ENCODE peak calls at places on chromosomes 5 and 9, in eight cellular contexts. One of them, this sample, is unnamed.

GRCh38 chr5:88734191-88734640 is 148.8 kb downstream of the MEF2C start:
- DNase-seq in neural progenitor cell: no peak
- DNase-seq in heart left ventricle: peak
- DNase-seq in lower leg skin: no peak
- DNase-seq in upper lobe of right lung: no peak
- DNase-seq in mammary epithelial cell: no peak
- DNase-seq in BE2C: no peak
- DNase-seq in heart right ventricle: no peak
- DNase-seq in this sample: no peak

GRCh38 chr5:174724484-174725260 is at the start of gene MSX2:
- DNase-seq in heart left ventricle: peak
- DNase-seq in heart right ventricle: peak
- DNase-seq in upper lobe of right lung: peak
- DNase-seq in neural progenitor cell: peak
- DNase-seq in BE2C: peak
- DNase-seq in lower leg skin: peak
- DNase-seq in mammary epithelial cell: peak
- DNase-seq in this sample: peak

GRCh38 chr5:61991861-61992260 is 314.1 kb upstream of the KIF2A start:
- DNase-seq in upper lobe of right lung: no peak
- DNase-seq in BE2C: no peak
- DNase-seq in heart left ventricle: no peak
- DNase-seq in mammary epithelial cell: peak
- DNase-seq in heart right ventricle: no peak
- DNase-seq in lower leg skin: no peak
- DNase-seq in neural progenitor cell: no peak
- DNase-seq in this sample: no peak

GRCh38 chr5:36237756-36238155 is 4.0 kb downstream of the NADK2 start:
- DNase-seq in BE2C: no peak
- DNase-seq in heart right ventricle: no peak
- DNase-seq in heart left ventricle: no peak
- DNase-seq in mammary epithelial cell: peak
- DNase-seq in neural progenitor cell: no peak
- DNase-seq in upper lobe of right lung: no peak
- DNase-seq in lower leg skin: no peak
- DNase-seq in this sample: no peak

GRCh38 chr5:17150498-17150897 is 66.9 kb upstream of the BASP1 start:
- DNase-seq in BE2C: no peak
- DNase-seq in mammary epithelial cell: no peak
- DNase-seq in heart left ventricle: no peak
- DNase-seq in heart right ventricle: no peak
- DNase-seq in neural progenitor cell: no peak
- DNase-seq in lower leg skin: no peak
- DNase-seq in upper lobe of right lung: no peak
- DNase-seq in this sample: no peak

GRCh38 chr5:9239626-9240025 is 306.2 kb downstream of the SEMA5A start:
- DNase-seq in heart right ventricle: no peak
- DNase-seq in upper lobe of right lung: no peak
- DNase-seq in lower leg skin: no peak
- DNase-seq in BE2C: no peak
- DNase-seq in heart left ventricle: no peak
- DNase-seq in mammary epithelial cell: peak
- DNase-seq in neural progenitor cell: no peak
- DNase-seq in this sample: no peak

GRCh38 chr5:57932761-57933160 is 450.1 kb upstream of the ACTBL2 start:
- DNase-seq in mammary epithelial cell: peak
- DNase-seq in lower leg skin: no peak
- DNase-seq in neural progenitor cell: no peak
- DNase-seq in upper lobe of right lung: no peak
- DNase-seq in heart left ventricle: no peak
- DNase-seq in BE2C: no peak
- DNase-seq in heart right ventricle: no peak
- DNase-seq in this sample: no peak

GRCh38 chr5:177468329-177469058 is 4.9 kb downstream of the DBN1 start:
- DNase-seq in mammary epithelial cell: no peak
- DNase-seq in lower leg skin: no peak
- DNase-seq in upper lobe of right lung: no peak
- DNase-seq in heart right ventricle: peak
- DNase-seq in neural progenitor cell: no peak
- DNase-seq in BE2C: no peak
- DNase-seq in heart left ventricle: no peak
- DNase-seq in this sample: no peak

GRCh38 chr5:4058899-4059298 is 463.3 kb downstream of the IRX1 start:
- DNase-seq in BE2C: no peak
- DNase-seq in heart right ventricle: peak
- DNase-seq in upper lobe of right lung: no peak
- DNase-seq in lower leg skin: no peak
- DNase-seq in heart left ventricle: no peak
- DNase-seq in neural progenitor cell: no peak
- DNase-seq in mammary epithelial cell: peak
- DNase-seq in this sample: no peak

GRCh38 chr5:43320846-43321245 is 7.6 kb upstream of the HMGCS1 start:
- DNase-seq in upper lobe of right lung: no peak
- DNase-seq in BE2C: no peak
- DNase-seq in heart left ventricle: no peak
- DNase-seq in heart right ventricle: no peak
- DNase-seq in mammary epithelial cell: no peak
- DNase-seq in lower leg skin: no peak
- DNase-seq in neural progenitor cell: no peak
- DNase-seq in this sample: no peak

GRCh38 chr5:6464441-6464840 is 15.8 kb downstream of the UBE2QL1 start:
- DNase-seq in neural progenitor cell: no peak
- DNase-seq in upper lobe of right lung: no peak
- DNase-seq in BE2C: no peak
- DNase-seq in heart right ventricle: no peak
- DNase-seq in mammary epithelial cell: no peak
- DNase-seq in heart left ventricle: no peak
- DNase-seq in lower leg skin: peak
- DNase-seq in this sample: no peak

GRCh38 chr9:133656211-133657119 is 20.3 kb downstream of the DBH start:
- DNase-seq in neural progenitor cell: no peak
- DNase-seq in heart left ventricle: no peak
- DNase-seq in lower leg skin: no peak
- DNase-seq in mammary epithelial cell: peak
- DNase-seq in upper lobe of right lung: no peak
- DNase-seq in heart right ventricle: no peak
- DNase-seq in BE2C: no peak
- DNase-seq in this sample: no peak

GRCh38 chr5:59831341-59831989 is 62.1 kb downstream of the PDE4D start:
- DNase-seq in heart right ventricle: no peak
- DNase-seq in BE2C: no peak
- DNase-seq in neural progenitor cell: no peak
- DNase-seq in lower leg skin: no peak
- DNase-seq in heart left ventricle: no peak
- DNase-seq in upper lobe of right lung: no peak
- DNase-seq in mammary epithelial cell: no peak
- DNase-seq in this sample: no peak

GRCh38 chr5:155773680-155774079 is 553.3 kb upstream of the SGCD start:
- DNase-seq in heart left ventricle: no peak
- DNase-seq in mammary epithelial cell: no peak
- DNase-seq in BE2C: no peak
- DNase-seq in heart right ventricle: no peak
- DNase-seq in neural progenitor cell: no peak
- DNase-seq in upper lobe of right lung: no peak
- DNase-seq in lower leg skin: no peak
- DNase-seq in this sample: no peak

GRCh38 chr5:1005362-1005851 is 3.2 kb upstream of the NKD2 start:
- DNase-seq in lower leg skin: peak
- DNase-seq in upper lobe of right lung: peak
- DNase-seq in heart left ventricle: peak
- DNase-seq in neural progenitor cell: no peak
- DNase-seq in mammary epithelial cell: no peak
- DNase-seq in heart right ventricle: no peak
- DNase-seq in BE2C: no peak
- DNase-seq in this sample: no peak
- H3K4me3 ChIP-seq in lower leg skin: no peak
- H3K4me3 ChIP-seq in upper lobe of right lung: peak
- H3K4me3 ChIP-seq in heart left ventricle: peak
- H3K4me3 ChIP-seq in neural progenitor cell: peak
- H3K4me3 ChIP-seq in mammary epithelial cell: no peak
- H3K4me3 ChIP-seq in heart right ventricle: peak
- H3K4me3 ChIP-seq in BE2C: no peak
- H3K4me3 ChIP-seq in this sample: no peak

GRCh38 chr5:141853895-141854626 is 24.1 kb downstream of the PCDH1 start:
- DNase-seq in neural progenitor cell: no peak
- DNase-seq in heart right ventricle: no peak
- DNase-seq in upper lobe of right lung: no peak
- DNase-seq in mammary epithelial cell: no peak
- DNase-seq in BE2C: no peak
- DNase-seq in heart left ventricle: no peak
- DNase-seq in lower leg skin: no peak
- DNase-seq in this sample: no peak
- TF ChIP-seq CTCF in neural progenitor cell: peak
- TF ChIP-seq CTCF in heart right ventricle: no peak
- TF ChIP-seq CTCF in upper lobe of right lung: no peak
- TF ChIP-seq CTCF in mammary epithelial cell: no peak
- TF ChIP-seq CTCF in BE2C: no peak
- TF ChIP-seq CTCF in heart left ventricle: no peak
- TF ChIP-seq CTCF in lower leg skin: no peak
- TF ChIP-seq CTCF in this sample: no peak

GRCh38 chr9:94054731-94055130 is 29.5 kb upstream of the PTPDC1 start:
- DNase-seq in lower leg skin: no peak
- DNase-seq in BE2C: no peak
- DNase-seq in upper lobe of right lung: no peak
- DNase-seq in mammary epithelial cell: no peak
- DNase-seq in neural progenitor cell: no peak
- DNase-seq in heart right ventricle: no peak
- DNase-seq in heart left ventricle: no peak
- DNase-seq in this sample: no peak

GRCh38 chr9:94061864-94062263 is 22.4 kb upstream of the PTPDC1 start:
- DNase-seq in BE2C: no peak
- DNase-seq in heart left ventricle: no peak
- DNase-seq in mammary epithelial cell: no peak
- DNase-seq in neural progenitor cell: no peak
- DNase-seq in heart right ventricle: no peak
- DNase-seq in upper lobe of right lung: no peak
- DNase-seq in lower leg skin: no peak
- DNase-seq in this sample: no peak

GRCh38 chr9:94057918-94058317 is 26.3 kb upstream of the PTPDC1 start:
- DNase-seq in mammary epithelial cell: no peak
- DNase-seq in lower leg skin: no peak
- DNase-seq in heart left ventricle: no peak
- DNase-seq in neural progenitor cell: no peak
- DNase-seq in upper lobe of right lung: no peak
- DNase-seq in BE2C: no peak
- DNase-seq in heart right ventricle: no peak
- DNase-seq in this sample: no peak

DNA sequence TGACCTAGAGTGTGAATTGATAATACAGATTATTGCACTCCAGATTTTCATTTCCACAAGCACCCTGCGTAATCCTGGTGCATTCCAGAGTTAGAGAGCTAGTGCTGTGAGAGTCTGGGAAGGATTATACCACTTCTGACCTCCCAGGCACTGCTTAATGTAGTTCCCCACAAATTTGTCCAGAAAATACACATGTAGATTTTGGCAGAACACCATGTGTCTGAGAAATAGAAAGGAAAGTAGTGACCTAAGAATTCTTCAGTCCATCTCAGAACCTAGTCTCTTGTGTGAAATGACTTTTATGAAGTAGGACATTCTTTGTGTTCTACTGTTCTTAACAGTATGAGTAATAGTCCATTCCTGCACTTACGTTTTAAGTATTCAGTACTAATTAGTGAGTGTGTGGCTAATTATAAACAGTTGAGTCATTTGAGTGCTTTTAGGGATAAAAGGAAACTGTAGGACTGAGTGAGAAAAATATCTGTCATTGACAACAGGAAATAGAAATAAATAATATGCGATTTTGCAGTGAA is 27.8 kb upstream of the PTPDC1 start:
- DNase-seq in upper lobe of right lung: no peak
- DNase-seq in heart left ventricle: no peak
- DNase-seq in heart right ventricle: no peak
- DNase-seq in neural progenitor cell: no peak
- DNase-seq in mammary epithelial cell: peak
- DNase-seq in BE2C: no peak
- DNase-seq in lower leg skin: no peak
- DNase-seq in this sample: peak
- H3K4me3 ChIP-seq in upper lobe of right lung: no peak
- H3K4me3 ChIP-seq in heart left ventricle: no peak
- H3K4me3 ChIP-seq in heart right ventricle: no peak
- H3K4me3 ChIP-seq in neural progenitor cell: no peak
- H3K4me3 ChIP-seq in mammary epithelial cell: no peak
- H3K4me3 ChIP-seq in BE2C: no peak
- H3K4me3 ChIP-seq in lower leg skin: no peak
- H3K4me3 ChIP-seq in this sample: no peak

GRCh38 chr5:138464018-138464387 is 1.3 kb upstream of the EGR1 start:
- DNase-seq in upper lobe of right lung: peak
- DNase-seq in mammary epithelial cell: peak
- DNase-seq in lower leg skin: peak
- DNase-seq in heart right ventricle: peak
- DNase-seq in neural progenitor cell: peak
- DNase-seq in BE2C: peak
- DNase-seq in heart left ventricle: peak
- DNase-seq in this sample: peak

GRCh38 chr5:138466900-138467710 is 1.8 kb downstream of the EGR1 start:
- DNase-seq in neural progenitor cell: no peak
- DNase-seq in lower leg skin: no peak
- DNase-seq in upper lobe of right lung: peak
- DNase-seq in heart right ventricle: no peak
- DNase-seq in heart left ventricle: no peak
- DNase-seq in BE2C: peak
- DNase-seq in mammary epithelial cell: peak
- DNase-seq in this sample: no peak

GRCh38 chr5:138464388-138465287 is 641 bp upstream of the EGR1 start:
- DNase-seq in mammary epithelial cell: peak
- DNase-seq in neural progenitor cell: peak
- DNase-seq in heart left ventricle: peak
- DNase-seq in lower leg skin: peak
- DNase-seq in upper lobe of right lung: peak
- DNase-seq in heart right ventricle: peak
- DNase-seq in BE2C: peak
- DNase-seq in this sample: peak

GRCh38 chr5:138466058-138466899 is 1.0 kb downstream of the EGR1 start:
- DNase-seq in lower leg skin: no peak
- DNase-seq in mammary epithelial cell: no peak
- DNase-seq in BE2C: no peak
- DNase-seq in heart right ventricle: no peak
- DNase-seq in heart left ventricle: no peak
- DNase-seq in neural progenitor cell: no peak
- DNase-seq in upper lobe of right lung: no peak
- DNase-seq in this sample: no peak

DNA sequence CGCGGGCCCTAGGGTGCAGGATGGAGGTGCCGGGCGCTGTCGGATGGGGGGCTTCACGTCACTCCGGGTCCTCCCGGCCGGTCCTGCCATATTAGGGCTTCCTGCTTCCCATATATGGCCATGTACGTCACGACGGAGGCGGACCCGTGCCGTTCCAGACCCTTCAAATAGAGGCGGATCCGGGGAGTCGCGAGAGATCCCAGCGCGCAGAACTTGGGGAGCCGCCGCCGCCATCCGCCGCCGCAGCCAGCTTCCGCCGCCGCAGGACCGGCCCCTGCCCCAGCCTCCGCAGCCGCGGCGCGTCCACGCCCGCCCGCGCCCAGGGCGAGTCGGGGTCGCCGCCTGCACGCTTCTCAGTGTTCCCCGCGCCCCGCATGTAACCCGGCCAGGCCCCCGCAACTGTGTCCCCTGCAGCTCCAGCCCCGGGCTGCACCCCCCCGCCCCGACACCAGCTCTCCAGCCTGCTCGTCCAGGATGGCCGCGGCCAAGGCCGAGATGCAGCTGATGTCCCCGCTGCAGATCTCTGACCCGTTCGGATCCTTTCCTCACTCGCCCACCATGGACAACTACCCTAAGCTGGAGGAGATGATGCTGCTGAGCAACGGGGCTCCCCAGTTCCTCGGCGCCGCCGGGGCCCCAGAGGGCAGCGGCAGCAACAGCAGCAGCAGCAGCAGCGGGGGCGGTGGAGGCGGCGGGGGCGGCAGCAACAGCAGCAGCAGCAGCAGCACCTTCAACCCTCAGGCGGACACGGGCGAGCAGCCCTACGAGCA is at the start of gene EGR1:
- DNase-seq in lower leg skin: peak
- DNase-seq in upper lobe of right lung: peak
- DNase-seq in heart left ventricle: peak
- DNase-seq in neural progenitor cell: peak
- DNase-seq in heart right ventricle: peak
- DNase-seq in mammary epithelial cell: peak
- DNase-seq in BE2C: peak
- DNase-seq in this sample: peak
- TF ChIP-seq CTCF in lower leg skin: no peak
- TF ChIP-seq CTCF in upper lobe of right lung: no peak
- TF ChIP-seq CTCF in heart left ventricle: no peak
- TF ChIP-seq CTCF in neural progenitor cell: peak
- TF ChIP-seq CTCF in heart right ventricle: no peak
- TF ChIP-seq CTCF in mammary epithelial cell: no peak
- TF ChIP-seq CTCF in BE2C: no peak
- TF ChIP-seq CTCF in this sample: no peak

This sample was measured in retinal pigment epithelial cell.